ENCODE peak calls at places on chromosome X, in six cellular contexts. C, W, O, Q, B and X are unnamed samples.

GRCh38 chrX:37347420-37347819 is 1.7 kb upstream of the PRRG1 start:
- DNase-seq in O (peak; percentile 4), C (peak; percentile 18), Q (no peak), B (no peak), W (no peak), X (no peak)

GRCh38 chrX:133655262-133655913 is 240.1 kb upstream of the GPC4 start:
- DNase-seq in C (no peak), O (no peak), W (no peak), Q (no peak), B (no peak), X (no peak)

GRCh38 chrX:150476183-150476699 is 92.2 kb upstream of the MTM1 start:
- DNase-seq in W (no peak), Q (no peak), C (no peak), O (no peak), B (no peak), X (no peak)

GRCh38 chrX:44431206-44431605 is 87.7 kb upstream of the EFHC2 start:
- DNase-seq in C (no peak), W (peak; percentile 55), Q (no peak), O (no peak), B (no peak), X (no peak)

GRCh38 chrX:110053453-110053852 is 50.5 kb downstream of the TMEM164 start:
- DNase-seq in Q (no peak), W (no peak), O (no peak), B (no peak), C (no peak), X (no peak)

GRCh38 chrX:101163166-101163565 is 56.4 kb upstream of the DRP2 start:
- DNase-seq in W (no peak), Q (no peak), O (no peak), C (no peak), B (no peak), X (no peak)

GRCh38 chrX:41238543-41238942 is 95.4 kb upstream of the DDX3X start:
- DNase-seq in B (no peak), O (no peak), W (no peak), C (no peak), Q (no peak), X (no peak)

GRCh38 chrX:37958493-37959211 is 47.7 kb upstream of the SYTL5 start:
- DNase-seq in O (no peak), W (no peak), C (no peak), B (no peak), Q (no peak), X (no peak)

GRCh38 chrX:153642313-153642654 is 4.7 kb upstream of the DUSP9 start:
- DNase-seq in C (no peak), Q (no peak), W (no peak), B (no peak), O (no peak), X (no peak)

GRCh38 chrX:153641575-153642312 is 5.3 kb upstream of the DUSP9 start:
- DNase-seq in Q (no peak), O (no peak), W (no peak), C (no peak), B (no peak), X (no peak)

GRCh38 chrX:153640045-153640686 is 6.8 kb upstream of the DUSP9 start:
- DNase-seq in C (no peak), W (no peak), Q (no peak), B (no peak), O (no peak), X (peak; percentile 45)

GRCh38 chrX:153639177-153640044 is 7.6 kb upstream of the DUSP9 start:
- DNase-seq in Q (no peak), W (no peak), O (no peak), C (no peak), B (no peak), X (peak; percentile 41)

DNA sequence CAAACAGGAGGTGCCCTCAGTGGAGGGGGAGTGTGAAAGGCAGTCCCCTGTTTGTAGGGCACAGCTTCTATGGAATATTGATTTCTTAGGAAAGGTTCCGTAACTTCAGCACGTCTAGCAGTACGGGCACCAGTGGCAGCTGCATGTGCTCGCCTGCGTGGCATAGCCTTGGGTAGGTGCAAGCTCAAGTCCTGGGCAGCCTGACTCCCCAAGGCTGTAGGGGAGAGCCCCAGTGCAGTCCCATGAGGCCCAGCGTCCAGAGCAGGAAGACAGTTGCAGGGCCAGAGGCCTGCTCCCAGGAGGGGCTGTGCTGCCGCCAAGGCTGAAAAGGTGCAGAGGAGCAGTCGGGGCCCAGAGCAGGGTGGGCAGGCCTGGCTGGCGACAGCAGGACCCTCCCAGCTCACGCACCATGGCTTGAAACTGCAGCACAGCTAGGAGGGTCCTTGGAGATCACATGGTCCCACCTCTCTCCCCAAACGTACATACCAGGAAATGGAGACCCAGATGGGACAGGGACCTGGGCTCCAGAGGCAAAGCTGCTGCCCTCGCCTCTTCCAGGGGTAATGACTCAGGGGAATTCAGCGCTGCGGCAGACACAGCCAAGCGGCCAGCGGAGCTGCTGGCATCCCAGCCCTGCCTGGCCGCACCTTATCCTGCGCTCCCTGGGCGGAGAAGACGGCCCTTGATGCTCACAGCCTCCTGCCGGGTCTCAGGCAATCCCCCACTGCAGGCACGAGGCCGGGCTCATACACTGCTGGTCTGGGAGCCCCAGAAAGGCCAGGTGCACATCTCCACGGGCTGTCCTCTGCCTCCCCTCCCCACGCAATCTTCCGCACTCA is 6.0 kb upstream of the DUSP9 start:
- DNase-seq in W (no peak), O (no peak), Q (no peak), B (no peak), C (no peak), X (peak; percentile 56)
- H3K4me1 ChIP-seq in W (peaks cover 24% of the 10 kb centered on the region), O (peaks cover 26% of the 10 kb centered on the region), Q (peaks cover 18% of the 10 kb centered on the region), B (no peaks in the 10 kb centered on the region), C (no peaks in the 10 kb centered on the region), X (peaks cover 6% of the 10 kb centered on the region)

DNA sequence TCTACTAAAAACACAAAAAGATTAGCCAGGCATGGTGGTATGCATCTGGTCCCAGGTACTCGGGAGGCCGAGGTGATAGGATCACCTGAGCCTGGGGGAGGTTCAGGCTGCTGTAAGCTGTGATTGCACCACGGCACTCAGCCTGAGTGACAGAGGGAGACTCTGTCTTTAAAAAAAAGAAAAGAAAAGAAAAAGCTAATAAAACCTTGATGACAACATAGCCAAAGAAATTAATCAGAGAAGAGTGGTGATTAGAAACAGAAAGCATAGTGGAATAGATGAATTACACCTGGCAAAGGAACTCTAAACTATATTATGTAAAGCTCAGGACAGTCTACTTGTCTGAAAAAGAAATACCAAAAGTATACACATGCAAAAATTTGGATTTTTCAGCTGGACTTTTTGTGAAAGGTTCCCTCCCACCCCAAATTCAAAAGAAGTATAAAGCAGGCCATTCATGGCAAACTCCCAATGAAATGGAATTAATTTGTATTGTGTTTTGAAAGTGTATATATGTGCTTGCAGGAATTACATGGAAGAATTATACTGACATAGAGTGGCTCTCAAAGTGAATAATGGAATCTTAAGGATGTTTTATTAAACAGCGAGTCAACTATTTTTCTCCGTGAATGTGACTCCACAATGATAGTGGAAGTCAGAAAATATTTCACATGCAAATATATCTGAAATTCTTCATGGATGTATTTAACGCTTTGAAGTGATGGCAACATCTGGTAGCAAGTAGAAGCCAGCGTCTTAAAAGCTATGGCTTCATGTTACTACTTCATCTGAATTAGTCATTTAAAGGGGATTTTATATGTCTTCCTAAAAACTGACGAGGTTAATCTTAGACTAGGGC is 22.1 kb downstream of the PLS3 start:
- DNase-seq in B (no peak), C (no peak), W (no peak), Q (no peak), O (no peak), X (no peak)
- H3K4me3 ChIP-seq in B (no peak overlapping the region), C (peak overlapping the region; percentile 22), W (peak overlapping the region; percentile 17), Q (no peak overlapping the region), O (no peak overlapping the region), X (no peak overlapping the region)

GRCh38 chrX:63738696-63739095 is 46.3 kb downstream of the ARHGEF9 start:
- DNase-seq in Q (no peak), O (no peak), B (no peak), C (no peak), W (no peak), X (no peak)

GRCh38 chrX:63735882-63736281 is 49.1 kb downstream of the ARHGEF9 start:
- DNase-seq in O (no peak), Q (no peak), C (no peak), W (no peak), B (no peak), X (no peak)

GRCh38 chrX:63743596-63743995 is 41.4 kb downstream of the ARHGEF9 start:
- DNase-seq in B (no peak), O (no peak), Q (no peak), W (no peak), C (no peak), X (no peak)

GRCh38 chrX:63740382-63740781 is 44.6 kb downstream of the ARHGEF9 start:
- DNase-seq in B (no peak), W (no peak), Q (no peak), C (no peak), O (no peak), X (no peak)

DNA sequence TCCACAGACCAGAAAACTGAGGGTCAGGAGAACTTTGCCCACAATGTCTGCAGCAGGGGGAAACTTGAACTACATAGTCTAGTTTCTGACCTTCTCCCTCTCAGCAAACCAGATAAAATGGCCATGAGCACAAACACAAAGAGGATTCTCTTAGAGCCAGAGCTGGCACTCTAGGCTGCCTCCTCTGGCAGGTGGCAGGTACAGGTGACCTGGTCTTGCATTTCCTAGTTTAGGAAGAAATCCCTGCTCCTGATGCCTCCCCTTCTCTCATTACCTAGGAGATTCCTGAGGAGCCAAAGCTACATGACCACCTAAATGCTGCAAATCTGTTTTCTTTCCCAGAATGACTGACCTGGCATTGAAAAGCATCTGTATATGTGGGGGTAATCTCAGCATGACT is 45.1 kb downstream of the ARHGEF9 start:
- DNase-seq in B (no peak), W (no peak), O (no peak), C (no peak), Q (no peak), X (no peak)
- TF ChIP-seq CTCF in B (no peak), W (no peak), O (no peak), C (no peak), Q (no peak), X (no peak)

GRCh38 chrX:20477219-20477618 is 210.5 kb upstream of the RPS6KA3 start:
- DNase-seq in B (no peak), O (no peak), Q (no peak), C (no peak), W (no peak), X (no peak)

GRCh38 chrX:20481632-20482031 is 214.9 kb upstream of the RPS6KA3 start:
- DNase-seq in W (no peak), Q (no peak), O (no peak), C (no peak), B (no peak), X (no peak)

GRCh38 chrX:20479896-20480295 is 213.2 kb upstream of the RPS6KA3 start:
- DNase-seq in B (no peak), O (no peak), Q (no peak), W (no peak), C (no peak), X (no peak)

GRCh38 chrX:20479048-20479447 is 212.3 kb upstream of the RPS6KA3 start:
- DNase-seq in B (no peak), O (no peak), Q (no peak), C (no peak), W (no peak), X (no peak)

DNA sequence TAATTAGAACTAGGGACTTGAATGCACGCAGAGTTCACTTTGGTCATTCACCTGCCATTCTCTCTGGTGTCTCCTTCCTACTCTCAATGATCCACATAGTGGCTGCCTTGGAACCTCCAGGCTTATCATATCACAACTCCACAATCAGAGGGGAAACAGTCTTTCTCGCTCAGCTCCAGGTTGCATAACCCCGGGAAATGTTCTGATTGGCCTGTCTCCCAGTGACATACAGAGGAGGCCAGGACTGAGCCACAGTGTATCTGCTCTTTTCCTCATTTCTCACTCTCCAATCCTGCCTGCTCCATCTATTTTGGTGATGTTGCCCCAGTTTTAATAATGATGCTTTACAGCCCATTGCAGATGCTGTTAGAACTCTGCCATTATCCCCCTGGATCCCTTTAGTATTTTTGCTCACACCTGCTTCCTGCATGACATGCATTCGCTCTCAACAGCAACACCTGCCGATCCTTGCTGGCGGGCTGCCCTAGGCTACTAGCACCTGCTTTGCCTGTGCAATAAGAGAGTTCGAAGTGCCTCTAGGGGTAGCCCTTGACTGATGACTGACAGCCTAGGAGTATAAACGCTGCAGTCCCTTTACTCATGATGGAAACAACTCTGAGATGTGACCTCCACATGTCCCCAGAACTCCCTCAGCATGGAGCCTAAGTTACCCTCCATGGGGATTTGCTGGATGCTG is 211.3 kb upstream of the RPS6KA3 start:
- DNase-seq in Q (peak; percentile 69), O (no peak), C (no peak), W (no peak), B (no peak), X (no peak)
- H3K4me1 ChIP-seq in Q (no peaks in the 10 kb centered on the region), O (no peaks in the 10 kb centered on the region), C (no peaks in the 10 kb centered on the region), W (peaks cover 11% of the 10 kb centered on the region), B (no peaks in the 10 kb centered on the region), X (no peaks in the 10 kb centered on the region)